ENCODE peak calls at places on chromosomes 2 and 18, in five cellular contexts. C is activated T-cell treated with anti-CD3 and anti-CD28 coated beads for 48 hours, L is KBM-7, D is NCI-H2171, Q is Calu3. K is an unnamed sample.

GRCh38 chr2:9030882-9031645 is 27.6 kb upstream of the MBOAT2 start:
- DNase-seq in C (no peak), L (no peak), D (no peak), Q (no peak), K (no peak)

GRCh38 chr2:101815154-101815553 is 117.6 kb downstream of the MAP4K4 start:
- DNase-seq in C (no peak), L (no peak), D (no peak), Q (no peak), K (no peak)

GRCh38 chr2:218229239-218229638 is 12.2 kb downstream of the ARPC2 start:
- DNase-seq in C (no peak), L (peak), D (no peak), Q (peak), K (no peak)

GRCh38 chr2:2109186-2109585 is 221.9 kb downstream of the MYT1L start:
- DNase-seq in C (no peak), L (no peak), D (no peak), Q (no peak), K (no peak)

GRCh38 chr2:178330175-178331021 is 120.6 kb downstream of the PRKRA start:
- DNase-seq in C (no peak), L (no peak), D (no peak), Q (no peak), K (no peak)

GRCh38 chr18:67896471-67896870 is 380.0 kb upstream of the DSEL start:
- DNase-seq in C (no peak), L (no peak), D (no peak), Q (no peak), K (no peak)

GRCh38 chr2:118490323-118490722 is 357.1 kb downstream of the EN1 start:
- DNase-seq in C (no peak), L (no peak), D (no peak), Q (no peak), K (no peak)

GRCh38 chr2:8644605-8645175 is 37.2 kb upstream of the ID2 start:
- DNase-seq in C (no peak), L (peak), D (no peak), Q (no peak), K (no peak)

GRCh38 chr18:67531929-67532328 is 15.4 kb upstream of the DSEL start:
- DNase-seq in C (no peak), L (no peak), D (no peak), Q (no peak), K (no peak)

GRCh38 chr2:8627019-8627691 is 54.7 kb upstream of the ID2 start:
- DNase-seq in C (no peak), L (no peak), D (no peak), Q (no peak), K (no peak)

GRCh38 chr2:43897492-43897891 is 58.7 kb downstream of the ABCG8 start:
- DNase-seq in C (no peak), L (no peak), D (no peak), Q (no peak), K (no peak)

GRCh38 chr2:96554293-96555145 is 18.0 kb downstream of the ARID5A start:
- DNase-seq in C (peak), L (peak), D (peak), Q (peak), K (peak)

K was measured in left cardiac atrium.